ENCODE peak calls at places on chromosomes 4 and X, in eight cellular contexts. Q, W, Y, S, E, H, Z and V are unnamed samples.

GRCh38 chrX:307261-308111 is 11.1 kb downstream of the GTPBP6 start:
- DNase-seq in Q (no peak), H (no peak), W (no peak), Z (no peak), Y (no peak), S (no peak), E (no peak), V (no peak)

GRCh38 chrX:21150208-21150607 is 224.0 kb upstream of the CNKSR2 start:
- DNase-seq in Z (no peak), Q (no peak), W (no peak), S (no peak), H (no peak), Y (no peak), E (no peak), V (no peak)

GRCh38 chr4:42954925-42955669 is 62.6 kb downstream of the GRXCR1 start:
- DNase-seq in S (no peak), Q (no peak), H (no peak), W (no peak), E (no peak), Y (no peak), Z (no peak), V (no peak)

GRCh38 chr4:168304744-168305459 is 13.7 kb downstream of the DDX60 start:
- DNase-seq in H (no peak), E (peak; percentile 95), Y (no peak), W (no peak), S (peak; percentile 98), Q (peak; percentile 10), Z (peak; percentile 58), V (no peak)

GRCh38 chr4:111398906-111399330 is 746.3 kb upstream of the FAM241A start:
- DNase-seq in Z (peak; percentile 24), H (no peak), Q (peak; percentile 52), W (no peak), S (no peak), E (no peak), Y (no peak), V (no peak)

GRCh38 chrX:136425996-136426395 is 61.8 kb upstream of the BRS3 start:
- DNase-seq in E (no peak), S (no peak), Z (no peak), H (no peak), Y (no peak), W (no peak), Q (no peak), V (no peak)

GRCh38 chr4:21992330-21992729 is 43.8 kb upstream of the KCNIP4 start:
- DNase-seq in S (no peak), E (no peak), W (no peak), H (no peak), Q (peak; percentile 92), Z (peak; percentile 14), Y (no peak), V (no peak)

GRCh38 chr4:184355111-184355604 is 119.2 kb downstream of the IRF2 start:
- DNase-seq in Q (peak; percentile 92), Y (peak; percentile 21), W (no peak), H (no peak), E (peak; percentile 75), Z (no peak), S (peak; percentile 71), V (no peak)

GRCh38 chr4:153722036-153722435 is 37.8 kb downstream of the RNF175 start:
- DNase-seq in E (no peak), S (no peak), Z (no peak), Q (no peak), H (no peak), Y (no peak), W (no peak), V (no peak)

GRCh38 chr4:39166670-39167069 is 15.7 kb upstream of the WDR19 start:
- DNase-seq in Z (no peak), W (no peak), S (no peak), Q (no peak), E (no peak), Y (no peak), H (no peak), V (no peak)

GRCh38 chrX:56503941-56504673 is 59.3 kb upstream of the UBQLN2 start:
- DNase-seq in Z (no peak), S (peak; percentile 94), H (no peak), W (no peak), E (peak; percentile 81), Q (no peak), Y (no peak), V (no peak)

GRCh38 chr4:8435656-8436121 is 4.8 kb downstream of the ACOX3 start:
- DNase-seq in E (peak; percentile 32), Q (peak; percentile 44), H (peak; percentile 5), S (peak; percentile 7), Z (no peak), W (peak; percentile 27), Y (no peak), V (no peak)

GRCh38 chrX:85503258-85504158 is 124.0 kb upstream of the POF1B start:
- DNase-seq in Z (no peak), W (no peak), Y (no peak), E (peak; percentile 85), H (no peak), S (peak; percentile 85), Q (no peak), V (no peak)

GRCh38 chr4:103934178-103934789 is 214.5 kb upstream of the TACR3 start:
- DNase-seq in E (peak; percentile 25), W (no peak), S (peak; percentile 64), Z (peak; percentile 3), H (no peak), Y (no peak), Q (peak; percentile 68), V (peak; percentile 40)

GRCh38 chr4:109730294-109731051 is 603 bp upstream of the PLA2G12A start:
- DNase-seq in H (no peak), Z (peak; percentile 7), E (peak; percentile 55), Q (peak; percentile 55), S (peak; percentile 48), Y (peak; percentile 3), W (no peak), V (peak; percentile 50)

GRCh38 chr4:14345356-14345775 is 656.9 kb upstream of the CPEB2 start:
- DNase-seq in W (no peak), Z (peak; percentile 18), H (no peak), E (peak; percentile 74), S (peak; percentile 78), Y (no peak), Q (peak; percentile 48), V (no peak)

GRCh38 chr4:172985552-172985951 is 183.1 kb upstream of the GALNT7 start:
- DNase-seq in E (peak; percentile 70), H (no peak), Z (no peak), Y (no peak), Q (no peak), S (peak; percentile 83), W (no peak), V (no peak)

GRCh38 chrX:51641421-51642021 is 22.8 kb upstream of the CENPVL3 start:
- DNase-seq in Q (peak; percentile 72), S (peak; percentile 58), Z (peak; percentile 3), Y (no peak), H (no peak), W (no peak), E (peak; percentile 19), V (peak; percentile 11)

GRCh38 chr4:38574559-38575333 is 89.3 kb upstream of the KLF3 start:
- DNase-seq in Q (no peak), Z (no peak), E (no peak), W (no peak), H (no peak), S (no peak), Y (no peak), V (no peak)

GRCh38 chr4:153676984-153677383 is 7.1 kb upstream of the TLR2 start:
- DNase-seq in Q (peak; percentile 92), Z (peak; percentile 29), H (no peak), S (peak; percentile 91), E (peak; percentile 97), W (no peak), Y (no peak), V (no peak)

GRCh38 chrX:95040104-95040503 is 1366.1 kb downstream of the FAM133A start:
- DNase-seq in Q (no peak), H (no peak), Z (no peak), Y (no peak), S (no peak), W (no peak), E (no peak), V (no peak)

GRCh38 chrX:13647709-13648212 is 5.2 kb upstream of the TCEANC start:
- DNase-seq in Z (no peak), W (no peak), S (peak; percentile 36), Y (peak; percentile 41), Q (peak; percentile 75), E (no peak), H (peak; percentile 52), V (no peak)

GRCh38 chr4:79078339-79078738 is 139.1 kb upstream of the PAQR3 start:
- DNase-seq in Q (no peak), S (no peak), W (no peak), E (no peak), H (no peak), Z (no peak), Y (no peak), V (no peak)

GRCh38 chr4:19010766-19011165 is 989.2 kb upstream of the LCORL start:
- DNase-seq in S (no peak), Q (no peak), W (no peak), Z (no peak), H (no peak), E (no peak), Y (no peak), V (peak; percentile 12)

GRCh38 chr4:146835096-146835495 is 110.6 kb downstream of the TTC29 start:
- DNase-seq in H (no peak), W (no peak), E (no peak), Y (no peak), Q (no peak), Z (no peak), S (no peak), V (no peak)

GRCh38 chr4:33161202-33161601 is 2441.0 kb downstream of the PCDH7 start:
- DNase-seq in Y (no peak), W (no peak), Z (no peak), S (no peak), Q (no peak), E (no peak), H (no peak), V (no peak)

GRCh38 chr4:7156273-7157139 is 35.8 kb upstream of the SORCS2 start:
- DNase-seq in H (no peak), Y (no peak), Z (no peak), E (no peak), Q (peak; percentile 48), S (no peak), W (no peak), V (peak; percentile 60)

GRCh38 chr4:150722908-150723362 is 141.0 kb downstream of the MAB21L2 start:
- DNase-seq in S (peak; percentile 80), H (no peak), W (no peak), Y (peak; percentile 49), Q (peak; percentile 60), Z (no peak), E (peak; percentile 10), V (no peak)
- TF ChIP-seq CTCF in S (peak; percentile 45), H (no peak), W (no peak), Y (peak; percentile 52), Q (no peak), Z (no peak), E (peak; percentile 52), V (no peak)

GRCh38 chr4:59374416-59374815 is 1825.7 kb upstream of the ADGRL3 start:
- DNase-seq in E (no peak), Z (no peak), Q (no peak), Y (no peak), S (no peak), W (no peak), H (no peak), V (no peak)
- TF ChIP-seq CTCF in E (no peak), Z (no peak), Q (no peak), Y (no peak), S (no peak), W (no peak), H (no peak), V (no peak)

GRCh38 chr4:77473509-77473908 is 132.1 kb upstream of the CXCL13 start:
- DNase-seq in H (no peak), Q (peak; percentile 39), W (no peak), S (peak; percentile 52), E (no peak), Y (no peak), Z (no peak), V (no peak)
- TF ChIP-seq CTCF in H (no peak), Q (peak; percentile 50), W (no peak), S (peak; percentile 48), E (peak; percentile 60), Y (no peak), Z (peak; percentile 38), V (peak; percentile 22)

GRCh38 chr4:155496294-155496626 is 119.5 kb upstream of the MAP9 start:
- DNase-seq in W (no peak), Z (no peak), E (no peak), Q (no peak), Y (no peak), H (no peak), S (no peak), V (no peak)
- TF ChIP-seq CTCF in W (no peak), Z (no peak), E (no peak), Q (no peak), Y (no peak), H (no peak), S (no peak), V (no peak)